ENCODE peak calls at places on chromosomes 1 and 21, in six cellular contexts. L is HepG2, C is upper lobe of left lung, I is A549, T is GM12878, W is K562. R is an unnamed sample.

GRCh38 chr1:224212618-224213037 is 29.6 kb downstream of the DEGS1 start:
- ATAC-seq in L (peak), C (peak), I (peak), T (no peak), W (no peak), R (no peak)

GRCh38 chr1:166836733-166837132 is 2.5 kb upstream of the POGK start:
- ATAC-seq in L (no peak), C (no peak), I (no peak), T (no peak), W (no peak), R (no peak)

GRCh38 chr1:15758537-15758936 is at the start of gene FBLIM1:
- ATAC-seq in L (peak), C (peak), I (peak), T (no peak), W (no peak), R (peak)

GRCh38 chr1:39157304-39157703 is 47.2 kb upstream of the MACF1 start:
- ATAC-seq in L (no peak), C (no peak), I (no peak), T (no peak), W (no peak), R (no peak)

GRCh38 chr1:97038410-97038809 is 316.8 kb downstream of the PTBP2 start:
- ATAC-seq in L (no peak), C (no peak), I (no peak), T (peak), W (no peak), R (no peak)

GRCh38 chr1:182193908-182194550 is 132.5 kb upstream of the ZNF648 start:
- ATAC-seq in L (no peak), C (peak), I (no peak), T (no peak), W (peak), R (peak)

GRCh38 chr1:243482237-243483022 is 226.6 kb downstream of the SDCCAG8 start:
- ATAC-seq in L (no peak), C (peak), I (peak), T (no peak), W (peak), R (peak)

GRCh38 chr1:26188477-26188876 is 1.9 kb upstream of the CATSPER4 start:
- ATAC-seq in L (no peak), C (no peak), I (no peak), T (no peak), W (no peak), R (no peak)

GRCh38 chr21:29189358-29189757 is 58.9 kb downstream of the MAP3K7CL start:
- ATAC-seq in L (no peak), C (no peak), I (no peak), T (no peak), W (no peak), R (no peak)

GRCh38 chr1:54575161-54575560 is 27.1 kb downstream of the ACOT11 start:
- ATAC-seq in L (peak), C (no peak), I (no peak), T (no peak), W (peak), R (no peak)

GRCh38 chr1:244395965-244396364 is 55.7 kb downstream of the ADSS2 start:
- ATAC-seq in L (peak), C (peak), I (no peak), T (no peak), W (peak), R (no peak)

GRCh38 chr1:65467536-65467935 is 47.1 kb downstream of the LEPR start:
- ATAC-seq in L (peak), C (no peak), I (no peak), T (no peak), W (peak), R (no peak)

GRCh38 chr21:29360799-29361765 is 62.4 kb downstream of the BACH1 start:
- ATAC-seq in L (peak), C (no peak), I (no peak), T (peak), W (peak), R (no peak)

GRCh38 chr21:22201142-22201541 is 1202.9 kb downstream of the NCAM2 start:
- ATAC-seq in L (no peak), C (no peak), I (no peak), T (no peak), W (no peak), R (no peak)

GRCh38 chr1:21175670-21176581 is 771 bp downstream of the EIF4G3 start:
- ATAC-seq in L (peak), C (peak), I (peak), T (peak), W (peak), R (peak)

GRCh38 chr1:41679531-41679930 is 195.0 kb upstream of the EDN2 start:
- ATAC-seq in L (no peak), C (no peak), I (no peak), T (no peak), W (no peak), R (no peak)

GRCh38 chr1:27316860-27317259 is 5.1 kb upstream of the TMEM222 start:
- ATAC-seq in L (no peak), C (no peak), I (no peak), T (no peak), W (no peak), R (no peak)

GRCh38 chr1:109786531-109787021 is 22.9 kb upstream of the EPS8L3 start:
- ATAC-seq in L (no peak), C (peak), I (peak), T (no peak), W (no peak), R (no peak)

GRCh38 chr1:10638559-10639300 is 157.7 kb downstream of the CASZ1 start:
- ATAC-seq in L (no peak), C (no peak), I (no peak), T (no peak), W (no peak), R (no peak)

GRCh38 chr1:116008651-116009380 is 32.5 kb downstream of the SLC22A15 start:
- ATAC-seq in L (no peak), C (no peak), I (no peak), T (no peak), W (no peak), R (no peak)

GRCh38 chr1:156528231-156528630 is 27.7 kb upstream of the MEF2D start:
- ATAC-seq in L (no peak), C (no peak), I (no peak), T (no peak), W (no peak), R (no peak)

DNA sequence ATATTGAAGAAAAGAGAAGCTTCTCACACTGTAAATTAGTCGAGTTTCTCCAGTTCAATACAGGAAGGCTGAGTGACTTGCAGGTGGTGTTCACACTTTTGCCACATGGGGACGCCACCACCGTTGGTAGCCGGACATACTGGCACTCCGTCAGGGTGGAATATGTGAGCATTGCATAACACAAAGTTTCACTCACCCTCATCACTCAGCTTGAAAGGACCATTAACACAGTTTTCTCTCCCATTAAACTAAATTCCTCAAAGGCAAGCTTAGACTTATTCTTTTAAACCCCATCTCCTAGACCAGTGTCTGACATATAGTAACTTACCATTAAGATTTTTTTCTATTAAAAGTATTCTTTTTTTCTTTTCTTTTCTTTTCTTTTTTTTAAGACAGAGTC is 105.3 kb upstream of the SERBP1 start:
- ATAC-seq in L (peak), C (peak), I (peak), T (peak), W (peak), R (peak)
- TF ChIP-seq POLR2A in L (no peak), C (no peak), I (no peak), T (no peak), W (no peak), R (no peak)

GRCh38 chr1:209585197-209585596 is 1.7 kb downstream of the CAMK1G start:
- ATAC-seq in L (no peak), C (no peak), I (no peak), T (no peak), W (no peak), R (no peak)

GRCh38 chr1:209587778-209588177 is 4.3 kb downstream of the CAMK1G start:
- ATAC-seq in L (no peak), C (no peak), I (peak), T (no peak), W (no peak), R (no peak)

GRCh38 chr1:209586341-209586740 is 2.8 kb downstream of the CAMK1G start:
- ATAC-seq in L (no peak), C (no peak), I (no peak), T (no peak), W (no peak), R (no peak)

GRCh38 chr1:209584186-209584776 is 767 bp downstream of the CAMK1G start:
- ATAC-seq in L (no peak), C (no peak), I (no peak), T (no peak), W (no peak), R (no peak)

DNA sequence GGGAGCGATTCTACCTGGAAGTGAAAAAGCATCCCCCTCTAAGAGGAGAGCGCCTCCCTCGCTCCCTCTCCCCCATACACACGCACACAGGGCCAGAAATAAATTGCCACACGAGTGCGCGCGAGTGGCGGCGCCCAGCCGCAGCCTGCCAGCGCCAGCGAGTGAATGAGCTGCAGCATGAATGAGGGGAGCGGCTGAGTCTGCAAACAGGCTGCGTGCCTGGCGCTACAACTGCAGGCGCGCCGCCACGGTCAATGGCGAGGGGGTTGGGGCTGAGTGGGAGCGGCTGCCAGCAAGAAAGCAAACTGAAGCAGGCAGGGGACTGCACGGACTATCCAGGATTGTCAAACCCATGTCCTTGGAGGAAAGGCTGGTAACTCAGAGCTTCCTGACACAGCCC is 2.2 kb downstream of the CAMK1G start:
- ATAC-seq in L (no peak), C (peak), I (peak), T (peak), W (no peak), R (peak)
- TF ChIP-seq EP300 in L (no peak), C (no peak), I (no peak), T (no peak), W (no peak), R (no peak)

GRCh38 chr1:18955442-18956188 is 861 bp downstream of the IFFO2 start:
- ATAC-seq in L (peak), C (no peak), I (peak), T (peak), W (no peak), R (peak)
- TF ChIP-seq POLR2A in L (no peak), C (no peak), I (no peak), T (peak), W (no peak), R (no peak)

DNA sequence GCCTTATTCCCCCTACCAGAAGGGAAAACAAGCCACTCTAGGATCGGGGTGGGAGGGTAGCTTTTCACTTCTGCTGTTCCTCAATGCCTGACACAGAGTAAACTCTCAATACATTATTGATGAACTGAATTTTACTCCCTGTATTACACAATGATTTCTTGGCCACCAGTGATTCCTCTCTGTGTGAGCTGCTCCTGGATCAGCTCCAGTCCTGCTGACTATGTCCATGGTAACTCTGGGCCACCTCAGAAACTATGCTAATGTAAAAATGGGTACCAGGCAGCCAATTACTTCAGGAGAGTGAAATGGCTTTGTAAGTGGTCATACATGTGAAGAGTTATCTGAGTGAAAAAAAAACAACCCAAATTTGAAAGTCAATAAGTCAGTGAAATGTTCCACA is 311.1 kb downstream of the KCNH1 start:
- ATAC-seq in L (no peak), C (no peak), I (no peak), T (no peak), W (no peak), R (no peak)
- TF ChIP-seq EP300 in L (no peak), C (no peak), I (no peak), T (no peak), W (no peak), R (no peak)

GRCh38 chr1:234605983-234606730 is 3.8 kb downstream of the IRF2BP2 start:
- ATAC-seq in L (no peak), C (no peak), I (no peak), T (peak), W (peak), R (no peak)
- TF ChIP-seq POLR2A in L (peak), C (no peak), I (no peak), T (peak), W (peak), R (peak)

R was measured in gastroesophageal sphincter.